ENCODE peak calls at places on chromosomes 4 and X, in ten cellular contexts. I, G, F, Y, J, Q, U, O, A and V are unnamed samples. For H3K27me3, the result is how much of the 10 kb centered on the place peaks cover.

GRCh38 chrX:149825424-149825823 is 43.7 kb downstream of the MAGEA9 start:
- DNase-seq in G (peak), A (no peak), F (no peak), Y (peak), Q (no peak), J (no peak), O (no peak), I (peak), U (peak), V (no peak)

GRCh38 chrX:24377195-24377594 is 16.8 kb downstream of the SUPT20HL1 start:
- DNase-seq in Y (no peak), F (no peak), G (no peak), O (no peak), Q (no peak), U (no peak), A (no peak), J (no peak), I (no peak), V (no peak)

GRCh38 chrX:152913354-152913753 is 15.5 kb downstream of the ZNF185 start:
- DNase-seq in U (no peak), O (no peak), Q (no peak), J (no peak), A (no peak), F (no peak), G (no peak), Y (no peak), I (no peak), V (no peak)

GRCh38 chr4:71771613-71772012 is 12.3 kb downstream of the GC start:
- DNase-seq in J (no peak), G (no peak), I (no peak), Q (no peak), F (no peak), Y (no peak), A (no peak), O (no peak), U (no peak), V (no peak)

GRCh38 chrX:41602946-41603345 is 85.8 kb upstream of the GPR34 start:
- DNase-seq in G (no peak), U (no peak), O (no peak), A (no peak), J (no peak), I (no peak), Q (no peak), F (no peak), Y (no peak), V (no peak)

GRCh38 chr4:71126719-71127118 is 133.3 kb downstream of the DCK start:
- DNase-seq in A (no peak), I (peak), Q (no peak), F (no peak), Y (peak), J (no peak), G (peak), U (no peak), O (no peak), V (no peak)

GRCh38 chr4:80279751-80280150 is 13.3 kb downstream of the FGF5 start:
- DNase-seq in I (no peak), U (no peak), Y (no peak), J (no peak), A (no peak), Q (no peak), F (no peak), G (no peak), O (no peak), V (no peak)

GRCh38 chrX:41233988-41234387 is 100.0 kb upstream of the DDX3X start:
- DNase-seq in Y (no peak), A (no peak), G (no peak), U (no peak), O (no peak), I (no peak), J (no peak), Q (no peak), F (no peak), V (no peak)

GRCh38 chr4:12703076-12703475 is 781.1 kb downstream of the RAB28 start:
- DNase-seq in F (no peak), A (no peak), Q (no peak), I (no peak), U (no peak), G (no peak), O (no peak), J (no peak), Y (no peak), V (no peak)

GRCh38 chr4:36651253-36651652 is 369.8 kb downstream of the DTHD1 start:
- DNase-seq in G (no peak), Q (no peak), J (no peak), U (no peak), F (no peak), O (no peak), A (no peak), I (peak), Y (no peak), V (no peak)

GRCh38 chr4:5984843-5985242 is 33.4 kb downstream of the C4orf50 start:
- DNase-seq in I (no peak), F (no peak), Y (no peak), G (no peak), Q (no peak), O (no peak), A (no peak), J (no peak), U (no peak), V (no peak)

GRCh38 chr4:188143731-188144130 is 4.5 kb downstream of the TRIML1 start:
- DNase-seq in O (no peak), A (no peak), J (no peak), I (no peak), U (no peak), G (no peak), F (no peak), Y (no peak), Q (no peak), V (no peak)

GRCh38 chrX:56248492-56248891 is 16.3 kb downstream of the KLF8 start:
- DNase-seq in F (peak), I (peak), J (peak), Y (peak), Q (no peak), G (peak), O (peak), A (peak), U (peak), V (no peak)

GRCh38 chr4:105895324-105895608 is at the start of gene NPNT:
- DNase-seq in A (peak), O (no peak), J (peak), G (peak), F (peak), U (no peak), Q (no peak), Y (no peak), I (no peak), V (no peak)

GRCh38 chr4:177108708-177109107 is 201.0 kb upstream of the NEIL3 start:
- DNase-seq in J (no peak), I (no peak), U (no peak), F (no peak), Y (no peak), Q (no peak), G (no peak), A (no peak), O (no peak), V (no peak)

GRCh38 chrX:11953615-11954014 is 184.7 kb upstream of the FRMPD4 start:
- DNase-seq in A (no peak), J (no peak), O (no peak), Y (no peak), Q (no peak), F (no peak), G (no peak), U (no peak), I (no peak), V (no peak)

GRCh38 chr4:151770154-151770553 is 9.3 kb upstream of the GATB start:
- DNase-seq in I (no peak), G (no peak), A (no peak), Q (no peak), Y (no peak), J (no peak), U (no peak), O (no peak), F (no peak), V (no peak)

GRCh38 chr4:3486556-3487270 is 23.6 kb downstream of the DOK7 start:
- DNase-seq in I (no peak), O (no peak), J (no peak), G (no peak), A (no peak), Q (no peak), Y (no peak), U (no peak), F (no peak), V (no peak)

GRCh38 chr4:57501715-57502114 is 391.5 kb upstream of the IGFBP7 start:
- DNase-seq in U (no peak), I (no peak), F (no peak), Y (no peak), O (no peak), J (no peak), Q (no peak), A (peak), G (no peak), V (no peak)

GRCh38 chrX:55127692-55128091 is 38.9 kb downstream of the PAGE2 start:
- DNase-seq in F (no peak), J (no peak), G (no peak), O (no peak), Y (no peak), U (no peak), Q (no peak), I (no peak), A (no peak), V (no peak)

GRCh38 chr4:163494360-163495241 is at the start of gene TMA16:
- DNase-seq in O (peak), U (peak), Q (peak), G (peak), A (peak), J (peak), F (peak), Y (peak), I (peak), V (peak)

GRCh38 chr4:86846921-86847320 is 2.3 kb downstream of the SLC10A6 start:
- DNase-seq in G (no peak), A (no peak), U (no peak), F (no peak), I (no peak), Y (no peak), O (no peak), Q (no peak), J (no peak), V (no peak)

GRCh38 chr4:52684896-52685295 is 25.8 kb upstream of the USP46 start:
- DNase-seq in O (no peak), F (no peak), Y (no peak), A (no peak), Q (no peak), G (no peak), J (no peak), I (no peak), U (no peak), V (no peak)

GRCh38 chrX:40374486-40374885 is 206.3 kb upstream of the ATP6AP2 start:
- DNase-seq in U (no peak), A (no peak), Q (no peak), Y (no peak), O (no peak), I (no peak), J (no peak), F (no peak), G (no peak), V (no peak)

GRCh38 chr4:20408596-20408995 is 156.9 kb downstream of the SLIT2 start:
- DNase-seq in A (no peak), F (no peak), I (no peak), Q (no peak), O (no peak), J (no peak), G (no peak), Y (no peak), U (no peak), V (no peak)

GRCh38 chr4:14096406-14096965 is 469.0 kb upstream of the BOD1L1 start:
- DNase-seq in G (no peak), O (no peak), F (no peak), U (no peak), J (no peak), I (no peak), A (no peak), Q (no peak), Y (no peak), V (no peak)

GRCh38 chrX:129659137-129659536 is 4.4 kb upstream of the APLN start:
- DNase-seq in I (no peak), Y (no peak), F (no peak), J (no peak), Q (no peak), G (no peak), U (no peak), O (no peak), A (no peak), V (no peak)

GRCh38 chr4:183522821-183523220 is 18.0 kb downstream of the ING2 start:
- DNase-seq in I (no peak), A (no peak), Q (no peak), G (no peak), J (no peak), U (no peak), F (no peak), Y (no peak), O (no peak), V (no peak)

DNA sequence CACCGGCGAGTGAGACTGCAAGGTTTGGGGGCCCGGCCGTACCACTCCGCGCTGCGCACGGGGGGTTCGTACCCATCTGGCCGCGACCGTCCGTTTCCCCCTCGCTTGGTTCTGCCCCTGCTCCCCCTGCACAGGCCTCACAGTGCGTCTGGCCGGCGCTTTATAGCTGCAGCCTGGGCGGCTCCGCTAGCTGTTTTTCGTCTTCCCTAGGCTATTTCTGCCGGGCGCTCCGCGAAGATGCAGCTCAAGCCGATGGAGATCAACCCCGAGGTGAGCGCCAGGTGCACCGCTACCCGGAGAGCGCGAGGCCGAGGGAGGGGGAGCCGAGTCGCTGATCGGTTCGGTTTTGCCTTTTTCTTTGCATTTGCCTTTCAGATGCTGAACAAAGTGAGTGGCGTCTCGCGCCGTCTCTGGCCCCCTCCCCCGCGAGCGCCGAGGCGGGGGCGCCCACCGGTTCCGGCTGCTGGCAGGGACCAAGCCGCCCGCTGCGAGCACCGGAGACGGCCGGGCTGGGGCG is at the start of gene UCHL1:
- DNase-seq in Q (no peak), Y (no peak), G (peak), A (peak), F (no peak), O (no peak), U (peak), J (peak), I (no peak), V (no peak)
- TF ChIP-seq POLR2A in Q (no peak), Y (no peak), G (no peak), A (no peak), F (no peak), O (no peak), U (no peak), J (peak), I (no peak), V (no peak)

GRCh38 chrX:26908218-26908617 is 554.9 kb downstream of the PPP4R3C start:
- DNase-seq in O (no peak), A (no peak), F (no peak), U (no peak), Y (no peak), G (no peak), I (no peak), Q (no peak), J (no peak), V (no peak)
- H3K27me3 ChIP-seq in O (under half), A (under half), F (under half), U (under half), Y (under half), G (under half), I (under half), Q (under half), J (under half), V (under half)

GRCh38 chr4:41975341-41975740 is 6.2 kb upstream of the DCAF4L1 start:
- DNase-seq in F (no peak), J (no peak), U (no peak), Q (no peak), A (no peak), I (no peak), G (no peak), O (no peak), Y (no peak), V (no peak)
- H3K4me3 ChIP-seq in F (no peak), J (no peak), U (no peak), Q (no peak), A (no peak), I (no peak), G (no peak), O (no peak), Y (no peak), V (no peak)

GRCh38 chrX:29560065-29560464 is 655.3 kb upstream of the MAGEB2 start:
- DNase-seq in Q (no peak), G (no peak), J (no peak), Y (no peak), F (no peak), A (no peak), U (no peak), I (no peak), O (no peak), V (no peak)
- TF ChIP-seq POLR2A in Q (no peak), G (no peak), J (no peak), Y (no peak), F (no peak), A (no peak), U (no peak), I (no peak), O (no peak), V (no peak)

DNA sequence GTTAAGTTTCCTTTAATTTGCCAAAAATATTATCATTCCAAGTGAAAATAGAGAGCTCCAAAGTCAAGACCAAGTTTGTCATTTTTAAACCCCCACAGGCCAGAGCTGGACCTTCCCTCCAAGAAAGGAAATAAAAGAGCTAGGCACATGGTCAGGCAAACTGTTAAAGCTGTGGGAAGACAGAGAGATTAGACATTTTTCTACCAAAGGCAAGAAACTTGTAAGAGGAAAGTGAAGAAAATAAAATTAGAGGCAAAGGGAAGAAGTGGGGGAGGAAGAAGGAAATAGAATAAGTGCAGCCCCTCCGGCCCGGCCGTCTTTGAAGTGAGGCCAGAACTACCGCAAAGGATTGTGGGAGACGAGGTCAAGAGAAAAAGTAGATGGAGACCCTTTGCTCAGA is 47.9 kb upstream of the HAND2 start:
- DNase-seq in G (no peak), J (no peak), O (no peak), Q (no peak), U (peak), A (no peak), F (no peak), I (no peak), Y (no peak), V (no peak)
- H3K27me3 ChIP-seq in G (under half), J (under half), O (under half), Q (under half), U (under half), A (under half), F (under half), I (under half), Y (under half), V (under half)

DNA sequence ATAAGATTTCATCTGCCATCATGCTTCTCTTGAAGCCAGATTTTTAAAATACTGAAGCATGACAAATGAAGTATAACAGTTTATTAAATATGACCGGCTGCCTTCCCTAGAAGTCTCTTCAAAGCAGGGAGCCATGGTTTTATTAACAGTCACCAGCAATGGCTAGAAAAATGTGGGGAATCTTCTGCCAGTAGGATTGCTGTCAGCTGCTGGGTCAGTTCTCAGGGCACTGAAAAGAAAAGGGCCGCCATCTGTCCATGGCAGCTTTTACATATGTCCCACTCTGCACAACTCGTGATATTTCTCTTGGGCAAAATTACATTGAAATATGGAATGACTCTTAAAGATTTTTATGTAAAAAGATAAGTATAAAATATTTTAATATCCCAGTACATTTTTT is 2.8 kb downstream of the CCNG2 start:
- DNase-seq in G (no peak), Y (no peak), F (no peak), A (no peak), Q (no peak), U (no peak), I (no peak), J (no peak), O (no peak), V (no peak)
- H3K4me3 ChIP-seq in G (no peak), Y (no peak), F (no peak), A (no peak), Q (peak), U (no peak), I (no peak), J (no peak), O (no peak), V (no peak)

GRCh38 chrX:275967-276587 is 5.1 kb upstream of the PLCXD1 start:
- DNase-seq in A (peak), Y (peak), U (peak), J (peak), O (peak), G (peak), F (peak), I (peak), Q (peak), V (peak)
- TF ChIP-seq POLR2A in A (no peak), Y (no peak), U (no peak), J (no peak), O (no peak), G (peak), F (peak), I (peak), Q (no peak), V (peak)